ENCODE peak calls at places on chromosome 19, in five cellular contexts. U, Y, Q, F and X are unnamed samples.

GRCh38 chr19:29485293-29485692 is 40.5 kb upstream of the VSTM2B start:
- DNase-seq in U (no peak), Y (no peak), Q (peak), F (no peak), X (no peak)

GRCh38 chr19:40629346-40629745 is 28.2 kb downstream of the LTBP4 start:
- DNase-seq in U (no peak), Y (no peak), Q (no peak), F (no peak), X (no peak)

GRCh38 chr19:41589371-41589770 is 13.4 kb downstream of the CEACAM21 start:
- DNase-seq in U (no peak), Y (no peak), Q (no peak), F (no peak), X (no peak)

GRCh38 chr19:45972944-45973525 is 630 bp downstream of the NOVA2 start:
- DNase-seq in U (no peak), Y (no peak), Q (no peak), F (no peak), X (no peak)

GRCh38 chr19:9323557-9323918 is 441 bp upstream of the ZNF559 start:
- DNase-seq in U (peak), Y (peak), Q (peak), F (peak), X (no peak)

GRCh38 chr19:15479391-15480345 is at the start of gene PGLYRP2:
- DNase-seq in U (peak), Y (peak), Q (peak), F (no peak), X (no peak)

GRCh38 chr19:45879971-45880370 is 6.0 kb downstream of the IRF2BP1 start:
- DNase-seq in U (no peak), Y (no peak), Q (no peak), F (no peak), X (no peak)

GRCh38 chr19:8161135-8161646 is 11.8 kb upstream of the FBN3 start:
- DNase-seq in U (peak), Y (peak), Q (no peak), F (no peak), X (no peak)